ENCODE peak calls at places on chromosomes 1 and 21, in five cellular contexts. D is stomach, H is GM12878, W is prostate gland, J is endothelial cell of umbilical vein. O is an unnamed sample. For H3K4me1, the result is how much of the 10 kb centered on the place peaks cover.

GRCh38 chr1:90712153-90712930 is 4.8 kb downstream of the BARHL2 start:
- DNase-seq in D (no peak), H (no peak), W (no peak), J (no peak), O (no peak)

GRCh38 chr1:165641276-165641987 is 10.4 kb downstream of the MGST3 start:
- DNase-seq in D (no peak), H (no peak), W (no peak), J (peak), O (no peak)

GRCh38 chr1:117059334-117059677 is 820 bp upstream of the TTF2 start:
- DNase-seq in D (peak), H (peak), W (peak), J (no peak), O (peak)

GRCh38 chr1:228013322-228014234 is 6.8 kb downstream of the WNT3A start:
- DNase-seq in D (peak), H (no peak), W (peak), J (no peak), O (peak)

GRCh38 chr1:47405697-47406096 is 10.4 kb upstream of the FOXE3 start:
- DNase-seq in D (no peak), H (no peak), W (no peak), J (no peak), O (no peak)

GRCh38 chr1:7491089-7491817 is 279.8 kb upstream of the VAMP3 start:
- DNase-seq in D (no peak), H (no peak), W (no peak), J (peak), O (no peak)

GRCh38 chr1:56993355-56993985 is 27.7 kb upstream of the C8B start:
- DNase-seq in D (no peak), H (no peak), W (no peak), J (no peak), O (no peak)

GRCh38 chr1:91891486-91891885 is 5.5 kb upstream of the TGFBR3 start:
- DNase-seq in D (no peak), H (no peak), W (no peak), J (no peak), O (no peak)

GRCh38 chr1:23169727-23170335 is 1.2 kb upstream of the LUZP1 start:
- DNase-seq in D (no peak), H (no peak), W (peak), J (peak), O (no peak)

GRCh38 chr1:87330954-87331318 is 2.3 kb downstream of the LMO4 start:
- DNase-seq in D (no peak), H (no peak), W (no peak), J (no peak), O (no peak)

GRCh38 chr1:204262506-204263239 is 48.9 kb upstream of the GOLT1A start:
- DNase-seq in D (no peak), H (no peak), W (no peak), J (no peak), O (no peak)

GRCh38 chr21:39153373-39153772 is 29.9 kb downstream of the PSMG1 start:
- DNase-seq in D (no peak), H (no peak), W (no peak), J (no peak), O (no peak)

GRCh38 chr1:53732912-53733317 is 6.0 kb downstream of the GLIS1 start:
- DNase-seq in D (no peak), H (no peak), W (no peak), J (no peak), O (no peak)

GRCh38 chr1:40763742-40764532 is 19.6 kb upstream of the KCNQ4 start:
- DNase-seq in D (no peak), H (peak), W (no peak), J (no peak), O (no peak)

GRCh38 chr1:36576118-36576517 is 93.4 kb upstream of the CSF3R start:
- DNase-seq in D (peak), H (no peak), W (no peak), J (peak), O (no peak)

GRCh38 chr1:116066868-116067563 is 44.2 kb upstream of the MAB21L3 start:
- DNase-seq in D (no peak), H (no peak), W (no peak), J (no peak), O (no peak)

GRCh38 chr1:27132624-27133023 is 22.3 kb downstream of the SLC9A1 start:
- DNase-seq in D (peak), H (no peak), W (no peak), J (no peak), O (no peak)

GRCh38 chr1:100230760-100231159 is 18.9 kb downstream of the DBT start:
- DNase-seq in D (no peak), H (no peak), W (no peak), J (no peak), O (no peak)
- TF ChIP-seq POLR2AphosphoS5 in D (no peak), H (no peak), W (no peak), J (no peak), O (no peak)

GRCh38 chr1:32470991-32471694 is 6.3 kb downstream of the ZBTB8B start:
- DNase-seq in D (no peak), H (no peak), W (no peak), J (no peak), O (no peak)
- H3K4me3 ChIP-seq in D (no peak), H (no peak), W (no peak), J (no peak), O (no peak)

DNA sequence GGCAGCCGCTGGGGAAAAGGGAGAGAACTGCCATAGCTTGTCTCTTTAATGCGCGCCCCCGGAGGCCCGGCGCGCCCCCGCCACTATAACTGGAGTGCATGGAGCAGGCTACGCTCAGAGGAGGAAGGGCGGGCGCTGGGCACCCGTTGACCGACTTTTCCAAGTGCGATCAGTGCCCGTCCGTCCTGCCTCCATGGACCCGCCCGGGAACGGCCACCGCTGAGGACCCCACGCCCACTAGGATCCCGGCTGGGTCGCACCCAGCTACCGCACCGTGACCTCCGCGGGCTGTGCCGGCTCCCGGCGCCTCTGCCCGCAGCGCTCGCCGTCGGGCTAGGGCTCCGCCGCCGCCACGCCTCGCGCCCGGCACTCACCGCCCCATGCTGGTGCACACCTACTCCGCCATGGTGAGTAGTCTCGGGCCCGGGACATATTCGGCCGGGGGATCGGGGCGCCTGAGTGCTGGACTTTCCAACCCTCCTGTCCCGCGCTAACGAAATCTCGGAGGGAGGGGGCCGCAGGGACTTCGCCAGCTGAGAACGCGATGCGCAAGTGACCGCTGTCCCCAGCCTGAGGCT is at the start of gene TFAP2E:
- DNase-seq in D (peak), H (no peak), W (peak), J (peak), O (no peak)
- H3K4me1 ChIP-seq in D (under half), H (under half), W (under half), J (under half), O (under half)

DNA sequence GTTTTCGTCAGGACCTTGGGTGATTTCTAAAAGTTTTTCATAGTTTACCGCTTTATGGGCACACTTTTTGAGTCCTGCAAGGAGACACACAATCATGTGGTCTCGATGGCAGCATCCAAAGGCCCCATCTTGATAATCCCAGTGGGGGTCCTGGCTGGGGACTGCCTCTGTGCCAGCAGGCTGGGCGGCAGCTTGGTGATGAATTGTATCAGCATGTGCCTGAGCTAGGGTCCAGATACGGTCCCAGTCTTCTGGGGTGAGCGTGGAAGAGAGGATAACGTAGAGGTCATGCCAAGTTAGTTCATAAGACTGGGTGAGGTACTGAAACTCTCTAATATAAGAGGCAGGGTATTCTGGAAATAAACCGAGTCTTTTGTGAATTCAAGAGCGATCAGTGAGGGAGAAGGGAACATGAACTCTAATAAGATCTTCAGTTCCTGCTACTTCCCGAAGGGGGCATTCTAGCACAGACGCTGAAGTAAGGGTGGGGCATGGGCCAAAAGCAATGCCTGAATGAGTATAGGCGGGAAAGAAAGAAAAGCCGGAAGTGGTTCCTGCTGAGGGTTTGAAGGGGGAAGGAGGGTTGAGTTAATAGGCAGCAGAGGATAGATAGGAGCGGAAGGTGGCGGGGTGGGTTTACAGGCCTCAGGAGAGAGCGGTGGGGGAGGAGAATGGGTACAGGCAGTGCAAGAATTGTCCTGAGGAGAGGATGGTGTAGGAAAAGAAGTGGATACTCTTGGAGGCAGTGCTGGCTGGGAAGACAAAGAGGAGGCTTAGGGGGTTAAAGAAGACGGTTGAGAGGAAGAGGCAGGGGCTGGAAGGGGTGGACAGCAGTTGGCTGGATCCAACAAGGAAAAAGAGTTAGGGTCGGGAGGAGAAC is 1.6 kb downstream of the ERVH48-1 start:
- DNase-seq in D (peak), H (peak), W (peak), J (peak), O (peak)
- TF ChIP-seq POLR2AphosphoS5 in D (peak), H (peak), W (peak), J (no peak), O (no peak)

GRCh38 chr1:25905680-25906643 is at the start of gene STMN1:
- DNase-seq in D (peak), H (peak), W (peak), J (peak), O (peak)

GRCh38 chr1:25902462-25902861 is 3.8 kb downstream of the STMN1 start:
- DNase-seq in D (no peak), H (no peak), W (no peak), J (no peak), O (no peak)

GRCh38 chr1:25906644-25907300 is 553 bp upstream of the STMN1 start:
- DNase-seq in D (peak), H (no peak), W (peak), J (no peak), O (peak)

GRCh38 chr1:25904942-25905679 is 1.1 kb downstream of the STMN1 start:
- DNase-seq in D (peak), H (peak), W (peak), J (peak), O (peak)

GRCh38 chr1:25903986-25904385 is 2.2 kb downstream of the STMN1 start:
- DNase-seq in D (no peak), H (no peak), W (no peak), J (no peak), O (no peak)
- H3K4me3 ChIP-seq in D (no peak), H (peak), W (no peak), J (peak), O (no peak)

O was measured in breast epithelium.